ENCODE peak calls at places on chromosomes 16 and 17, in six cellular contexts. E is cardiac fibroblast, L is A549, C is IMR-90, O is GM06990, B is tibial nerve. R is an unnamed sample.

GRCh38 chr16:12340151-12340733 is 363.7 kb downstream of the SNX29 start:
- DNase-seq in C (peak), B (peak), E (peak), L (peak), O (no peak), R (peak)

GRCh38 chr16:30786936-30787612 is at the start of gene ZNF629:
- DNase-seq in L (peak), O (no peak), C (peak), B (peak), E (peak), R (peak)

GRCh38 chr16:86343111-86343642 is 167.2 kb upstream of the FOXF1 start:
- DNase-seq in O (no peak), B (peak), E (peak), C (peak), L (no peak), R (peak)

GRCh38 chr17:64689106-64689505 is 27.0 kb upstream of the SMURF2 start:
- DNase-seq in L (no peak), O (no peak), E (no peak), C (no peak), B (no peak), R (no peak)

GRCh38 chr16:54342966-54343365 is 56.4 kb upstream of the IRX3 start:
- DNase-seq in E (no peak), O (no peak), B (no peak), L (no peak), C (no peak), R (no peak)

GRCh38 chr16:87822002-87822390 is 47.3 kb downstream of the SLC7A5 start:
- DNase-seq in B (no peak), O (no peak), C (no peak), E (no peak), L (no peak), R (no peak)

GRCh38 chr16:8552487-8553221 is 37.7 kb downstream of the TMEM114 start:
- DNase-seq in O (no peak), B (no peak), E (no peak), L (no peak), C (no peak), R (no peak)

GRCh38 chr17:40191237-40192208 is 14.3 kb downstream of the RAPGEFL1 start:
- DNase-seq in O (peak), E (peak), B (peak), L (peak), C (peak), R (peak)

GRCh38 chr17:77599699-77600098 is 358.8 kb upstream of the TNRC6C start:
- DNase-seq in L (no peak), E (no peak), O (no peak), B (no peak), C (no peak), R (no peak)

GRCh38 chr16:30665830-30666190 is 7.6 kb downstream of the FBRS start:
- DNase-seq in C (no peak), L (no peak), E (peak), B (no peak), O (no peak), R (no peak)

GRCh38 chr17:31880311-31880710 is 21.2 kb downstream of the UTP6 start:
- DNase-seq in O (no peak), L (no peak), B (no peak), C (no peak), E (no peak), R (no peak)

GRCh38 chr16:16067127-16067526 is 117.7 kb downstream of the ABCC1 start:
- DNase-seq in L (no peak), B (no peak), E (no peak), O (no peak), C (peak), R (peak)

GRCh38 chr17:7260151-7260550 is 2.1 kb downstream of the CLDN7 start:
- DNase-seq in L (no peak), C (no peak), B (no peak), E (no peak), O (no peak), R (no peak)
- H3K4me3 ChIP-seq in L (no peak), C (no peak), B (no peak), E (no peak), O (no peak), R (no peak)

DNA sequence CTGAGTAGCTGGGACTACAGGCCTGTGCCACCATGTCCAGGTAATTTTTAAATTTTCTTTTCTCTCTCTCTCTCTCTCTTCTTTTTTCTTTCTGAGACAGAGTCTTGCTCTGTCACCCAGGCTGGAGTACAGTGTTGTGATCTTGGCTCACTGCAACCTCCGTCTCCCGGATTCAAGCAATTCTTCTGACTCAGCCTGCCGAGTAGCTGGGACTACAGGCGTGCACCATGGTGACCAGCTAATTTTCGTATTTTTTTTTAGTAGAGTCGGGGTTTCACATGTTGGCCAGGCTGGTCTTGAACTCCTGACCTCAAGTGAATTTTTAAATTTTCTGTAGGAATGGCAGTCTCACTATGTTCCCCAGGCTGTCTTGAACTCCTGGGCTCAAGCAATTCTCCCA is 11.1 kb upstream of the ZNF652 start:
- DNase-seq in E (no peak), C (no peak), O (no peak), B (no peak), L (no peak), R (no peak)
- H3K4me3 ChIP-seq in E (no peak), C (no peak), O (no peak), B (no peak), L (no peak), R (no peak)

GRCh38 chr16:4218202-4218601 is 23.7 kb downstream of the SRL start:
- DNase-seq in B (no peak), L (no peak), E (no peak), C (no peak), O (no peak), R (no peak)
- H3K4me3 ChIP-seq in B (no peak), L (no peak), E (no peak), C (no peak), O (no peak), R (no peak)

DNA sequence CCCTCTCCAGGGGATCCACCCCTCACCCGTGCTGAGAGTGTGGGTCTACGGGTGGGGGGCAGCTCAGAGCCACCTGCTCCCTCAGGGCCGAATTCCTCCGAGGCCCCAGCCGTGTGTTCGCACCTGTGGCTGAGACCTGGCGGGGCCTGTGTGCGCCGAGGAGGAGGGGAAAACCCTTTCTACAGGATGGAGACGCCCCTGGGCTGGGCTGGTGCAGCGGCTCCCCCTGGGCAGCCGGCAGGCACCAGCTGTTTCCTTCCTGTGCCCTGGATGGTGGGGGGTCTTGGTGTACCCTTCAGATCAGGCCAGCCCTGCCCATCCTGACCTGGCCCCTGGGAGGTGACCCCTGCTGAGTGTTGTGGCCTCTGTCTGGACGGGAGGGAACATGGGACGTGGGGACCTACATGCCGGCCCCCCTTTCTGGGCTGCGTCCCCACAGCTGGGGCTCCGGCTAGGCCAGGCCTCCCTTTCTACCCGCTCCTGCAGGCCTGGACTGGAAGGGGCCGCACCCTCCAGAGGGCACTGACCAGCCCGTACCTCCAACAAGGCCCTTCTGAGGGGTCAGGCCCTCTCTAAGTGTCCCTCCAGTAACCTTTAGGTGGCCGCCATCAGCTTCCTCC is 28.3 kb upstream of the PABPN1L start:
- DNase-seq in C (no peak), L (no peak), B (no peak), O (no peak), E (no peak), R (no peak)
- H3K4me3 ChIP-seq in C (no peak), L (no peak), B (no peak), O (no peak), E (no peak), R (no peak)

DNA sequence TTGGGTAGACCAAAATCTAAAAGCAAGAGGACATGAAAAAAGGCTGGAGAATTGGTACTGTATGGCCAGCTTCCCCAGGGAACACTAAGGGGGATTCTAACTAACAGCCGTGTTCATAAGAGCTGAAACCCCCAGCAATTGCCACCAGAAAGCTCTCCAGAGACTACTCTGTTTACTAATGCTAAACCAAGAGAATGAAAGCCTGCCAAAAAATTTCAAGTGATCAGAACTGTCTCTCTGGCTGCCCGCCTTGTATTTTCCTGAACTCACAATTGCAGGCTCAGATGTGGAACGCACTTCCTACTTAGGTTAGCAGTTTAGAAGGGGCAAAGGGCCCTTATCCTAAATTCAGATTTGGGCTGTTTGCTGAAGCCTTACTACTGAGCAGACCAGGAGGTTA is 24.1 kb downstream of the MYH10 start:
- DNase-seq in C (no peak), L (no peak), B (no peak), E (peak), O (no peak), R (no peak)
- H3K4me3 ChIP-seq in C (no peak), L (no peak), B (no peak), E (no peak), O (no peak), R (no peak)

GRCh38 chr17:35745749-35746320 is 7.2 kb downstream of the GAS2L2 start:
- DNase-seq in B (no peak), L (no peak), C (no peak), E (no peak), O (no peak), R (no peak)

GRCh38 chr17:35746956-35747355 is 6.1 kb downstream of the GAS2L2 start:
- DNase-seq in B (no peak), C (no peak), O (no peak), L (no peak), E (no peak), R (no peak)

GRCh38 chr17:35744830-35745229 is 8.2 kb downstream of the GAS2L2 start:
- DNase-seq in B (no peak), C (no peak), L (no peak), E (no peak), O (no peak), R (no peak)

GRCh38 chr17:35743911-35744328 is 9.1 kb downstream of the GAS2L2 start:
- DNase-seq in B (no peak), L (no peak), E (peak), C (peak), O (no peak), R (peak)

GRCh38 chr17:35745246-35745645 is 7.8 kb downstream of the GAS2L2 start:
- DNase-seq in C (no peak), O (no peak), B (no peak), E (no peak), L (no peak), R (no peak)
- H3K4me3 ChIP-seq in C (no peak), O (no peak), B (no peak), E (no peak), L (no peak), R (no peak)

GRCh38 chr17:9020096-9020823 is 1.1 kb upstream of the NTN1 start:
- DNase-seq in O (no peak), L (no peak), C (no peak), B (no peak), E (no peak), R (no peak)

GRCh38 chr17:9022553-9023388 is 1.5 kb downstream of the NTN1 start:
- DNase-seq in E (peak), B (no peak), L (no peak), O (peak), C (no peak), R (peak)

GRCh38 chr17:9021158-9021984 is at the start of gene NTN1:
- DNase-seq in E (peak), L (no peak), C (peak), B (peak), O (peak), R (peak)

GRCh38 chr17:9021985-9022552 is 759 bp downstream of the NTN1 start:
- DNase-seq in C (peak), O (no peak), L (no peak), B (no peak), E (peak), R (peak)

DNA sequence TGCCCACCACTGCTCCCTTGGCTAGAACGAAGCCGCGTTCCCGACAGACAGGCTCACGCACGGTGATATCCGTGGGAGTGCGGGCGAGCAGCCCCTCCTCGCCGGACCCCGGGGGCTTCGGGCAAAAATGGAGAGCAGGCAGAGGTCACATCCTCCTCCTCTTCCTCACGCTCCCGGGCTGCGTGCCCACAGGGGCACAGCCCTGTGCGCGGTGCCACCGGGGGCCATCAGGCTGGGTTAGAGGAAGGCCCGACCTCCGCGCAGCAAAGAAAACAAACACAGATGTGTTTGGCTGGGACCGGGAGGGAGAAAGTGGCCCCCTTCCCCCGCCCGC is 519 bp upstream of the NTN1 start:
- DNase-seq in B (no peak), O (no peak), E (no peak), L (no peak), C (no peak), R (no peak)
- H3K4me3 ChIP-seq in B (peak), O (peak), E (peak), L (peak), C (peak), R (peak)